ENCODE peak calls at places on chromosomes 5 and 9, in five cellular contexts. G is tibial artery, Z is stomach, N is RWPE1, Y is fibroblast of pulmonary artery. O is an unnamed sample.

GRCh38 chr9:80796662-80797426 is 892.5 kb downstream of the TLE1 start:
- DNase-seq in G (no peak), Z (no peak), N (no peak), Y (no peak), O (no peak)

GRCh38 chr5:23466401-23466886 is 41.0 kb upstream of the PRDM9 start:
- DNase-seq in G (no peak), Z (no peak), N (peak; percentile 83), Y (peak; percentile 91), O (no peak)

GRCh38 chr9:111759762-111760639 is 34.7 kb downstream of the SHOC1 start:
- DNase-seq in G (peak; percentile 30), Z (peak; percentile 36), N (peak; percentile 71), Y (peak; percentile 96), O (peak; percentile 57)

GRCh38 chr9:108636023-108636422 is 219.8 kb downstream of the ACTL7B start:
- DNase-seq in G (no peak), Z (no peak), N (no peak), Y (no peak), O (no peak)

GRCh38 chr5:153777681-153778080 is 261.0 kb downstream of the FAM114A2 start:
- DNase-seq in G (no peak), Z (no peak), N (no peak), Y (no peak), O (no peak)

GRCh38 chr5:73938280-73938937 is 312.4 kb downstream of the ARHGEF28 start:
- DNase-seq in G (no peak), Z (no peak), N (peak; percentile 95), Y (peak; percentile 94), O (no peak)

GRCh38 chr9:20319641-20320337 is 302.5 kb downstream of the MLLT3 start:
- DNase-seq in G (no peak), Z (no peak), N (peak; percentile 71), Y (peak; percentile 25), O (no peak)

GRCh38 chr5:129664336-129664937 is 83.5 kb upstream of the MINAR2 start:
- DNase-seq in G (peak; percentile 31), Z (peak; percentile 60), N (peak; percentile 49), Y (peak; percentile 69), O (peak; percentile 10)

GRCh38 chr5:111580956-111581355 is 68.6 kb upstream of the STARD4 start:
- DNase-seq in G (no peak), Z (no peak), N (no peak), Y (no peak), O (no peak)

GRCh38 chr5:10518352-10518751 is 45.5 kb upstream of the ANKRD33B start:
- DNase-seq in G (no peak), Z (no peak), N (no peak), Y (peak; percentile 65), O (no peak)

GRCh38 chr5:159610966-159611579 is 280.8 kb upstream of the IL12B start:
- DNase-seq in G (no peak), Z (no peak), N (no peak), Y (no peak), O (no peak)

GRCh38 chr9:135443811-135444470 is 35.6 kb upstream of the PPP1R26 start:
- DNase-seq in G (no peak), Z (no peak), N (no peak), Y (no peak), O (no peak)

GRCh38 chr9:80062581-80062980 is 490.8 kb downstream of the TLE4 start:
- DNase-seq in G (no peak), Z (no peak), N (no peak), Y (no peak), O (no peak)

GRCh38 chr9:69745716-69746538 is 13.9 kb downstream of the PTAR1 start:
- DNase-seq in G (no peak), Z (no peak), N (peak; percentile 11), Y (peak; percentile 51), O (no peak)

GRCh38 chr5:133252133-133252480 is 200.3 kb downstream of the HSPA4 start:
- DNase-seq in G (no peak), Z (no peak), N (no peak), Y (no peak), O (no peak)

GRCh38 chr9:7376838-7377237 is 422.7 kb downstream of the DMAC1 start:
- DNase-seq in G (no peak), Z (no peak), N (no peak), Y (no peak), O (no peak)

GRCh38 chr9:7165350-7165937 is 407.7 kb downstream of the KDM4C start:
- DNase-seq in G (no peak), Z (no peak), N (no peak), Y (no peak), O (no peak)

GRCh38 chr5:1500411-1501091 is 23.2 kb downstream of the LPCAT1 start:
- DNase-seq in G (peak; percentile 65), Z (peak; percentile 70), N (no peak), Y (peak; percentile 50), O (no peak)

GRCh38 chr9:107711528-107711927 is 222.0 kb upstream of the KLF4 start:
- DNase-seq in G (no peak), Z (no peak), N (peak; percentile 94), Y (peak; percentile 94), O (no peak)

GRCh38 chr5:72288923-72289322 is 31.1 kb downstream of the MRPS27 start:
- DNase-seq in G (no peak), Z (no peak), N (no peak), Y (no peak), O (no peak)

GRCh38 chr5:119613937-119614336 is 15.4 kb upstream of the FAM170A start:
- DNase-seq in G (no peak), Z (no peak), N (no peak), Y (no peak), O (no peak)

GRCh38 chr5:123951204-123951977 is 439.4 kb downstream of the CSNK1G3 start:
- DNase-seq in G (no peak), Z (no peak), N (peak; percentile 86), Y (peak; percentile 91), O (no peak)

GRCh38 chr9:88590558-88591146 is 55.7 kb downstream of the NXNL2 start:
- DNase-seq in G (no peak), Z (no peak), N (no peak), Y (no peak), O (no peak)

GRCh38 chr5:42583322-42583721 is 160.1 kb downstream of the GHR start:
- DNase-seq in G (peak; percentile 60), Z (peak; percentile 43), N (peak; percentile 71), Y (peak; percentile 73), O (peak; percentile 70)

GRCh38 chr9:132071847-132072507 is 7.7 kb downstream of the MED27 start:
- DNase-seq in G (no peak), Z (no peak), N (no peak), Y (no peak), O (no peak)

GRCh38 chr9:6910032-6910431 is 152.3 kb downstream of the KDM4C start:
- DNase-seq in G (no peak), Z (no peak), N (no peak), Y (peak; percentile 48), O (no peak)

GRCh38 chr5:39891376-39891775 is 466.6 kb upstream of the DAB2 start:
- DNase-seq in G (no peak), Z (no peak), N (no peak), Y (peak; percentile 44), O (no peak)

DNA sequence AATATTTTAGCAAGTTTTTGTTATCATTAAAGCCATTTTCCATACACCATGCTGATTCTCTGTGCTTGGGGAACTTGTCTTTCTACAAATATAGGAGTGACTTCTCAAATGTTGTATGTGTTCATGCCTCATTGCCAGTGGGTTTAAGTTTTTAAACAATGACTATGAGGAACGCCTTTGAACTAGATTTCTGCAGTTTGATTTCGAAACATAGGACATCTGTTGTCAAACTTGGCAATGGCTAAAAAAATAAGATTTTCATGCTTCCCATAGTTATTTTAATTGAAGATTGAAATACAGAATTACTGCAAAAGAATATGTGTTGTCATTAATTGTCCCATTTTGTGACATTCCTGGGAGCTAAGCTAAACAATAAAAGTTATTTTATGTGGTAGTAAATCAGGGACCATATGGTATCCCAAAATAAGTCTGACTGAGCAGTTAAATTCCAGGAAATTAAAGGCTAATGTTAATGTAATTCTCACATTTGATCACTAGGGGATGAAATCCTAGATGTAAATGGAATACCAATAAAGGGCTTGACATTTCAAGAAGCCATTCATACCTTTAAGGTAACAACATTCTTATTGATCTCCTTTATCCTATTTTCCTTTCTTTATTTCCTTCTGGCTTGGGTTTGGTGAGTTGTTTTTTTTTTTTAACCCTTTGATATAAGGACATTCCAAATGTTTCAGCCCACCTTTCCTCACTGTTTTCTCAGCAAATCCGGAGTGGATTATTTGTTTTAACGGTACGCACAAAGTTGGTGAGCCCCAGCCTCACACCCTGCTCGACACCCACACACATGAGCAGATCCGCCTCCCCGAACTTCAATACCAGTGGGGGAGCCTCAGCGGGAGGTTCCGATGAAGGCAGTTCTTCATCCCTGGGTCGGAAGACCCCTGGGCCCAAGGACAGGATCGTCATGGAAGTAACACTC is 116.7 kb downstream of the GOLPH3 start:
- DNase-seq in G (no peak), Z (no peak), N (no peak), Y (peak; percentile 45), O (no peak)
- TF ChIP-seq CTCF in G (no peak), Z (no peak), N (peak; percentile 29), Y (peak; percentile 37), O (no peak)

DNA sequence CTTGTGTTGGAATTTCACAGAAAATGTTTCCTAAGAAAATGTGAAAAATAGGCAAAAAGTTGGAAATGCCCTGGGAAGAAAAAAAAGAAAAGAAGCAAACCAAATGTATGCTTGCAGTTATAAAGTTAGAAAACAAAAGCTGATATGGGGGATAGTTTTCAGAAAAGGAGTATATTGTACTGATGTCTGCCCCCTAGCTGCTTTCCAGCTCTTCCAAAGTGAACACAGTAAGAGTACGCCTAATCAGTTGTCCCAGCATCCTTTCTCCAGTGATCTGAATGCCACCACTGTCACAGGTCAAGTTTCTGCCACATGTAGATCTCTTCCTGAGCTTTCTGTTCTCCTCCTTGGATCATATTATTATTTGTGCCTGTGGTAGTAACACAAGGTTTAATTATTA is 5.8 kb downstream of the TYRP1 start:
- DNase-seq in G (no peak), Z (no peak), N (no peak), Y (peak; percentile 45), O (no peak)
- TF ChIP-seq CTCF in G (no peak), Z (no peak), N (no peak), Y (peak; percentile 53), O (no peak)

GRCh38 chr5:61460471-61460870 is 128.4 kb downstream of the ZSWIM6 start:
- DNase-seq in G (no peak), Z (no peak), N (no peak), Y (no peak), O (no peak)
- TF ChIP-seq CTCF in G (no peak), Z (no peak), N (no peak), Y (no peak), O (no peak)

GRCh38 chr5:30626557-30626956 is 566.9 kb upstream of the CDH6 start:
- DNase-seq in G (no peak), Z (no peak), N (no peak), Y (no peak), O (no peak)

DNA sequence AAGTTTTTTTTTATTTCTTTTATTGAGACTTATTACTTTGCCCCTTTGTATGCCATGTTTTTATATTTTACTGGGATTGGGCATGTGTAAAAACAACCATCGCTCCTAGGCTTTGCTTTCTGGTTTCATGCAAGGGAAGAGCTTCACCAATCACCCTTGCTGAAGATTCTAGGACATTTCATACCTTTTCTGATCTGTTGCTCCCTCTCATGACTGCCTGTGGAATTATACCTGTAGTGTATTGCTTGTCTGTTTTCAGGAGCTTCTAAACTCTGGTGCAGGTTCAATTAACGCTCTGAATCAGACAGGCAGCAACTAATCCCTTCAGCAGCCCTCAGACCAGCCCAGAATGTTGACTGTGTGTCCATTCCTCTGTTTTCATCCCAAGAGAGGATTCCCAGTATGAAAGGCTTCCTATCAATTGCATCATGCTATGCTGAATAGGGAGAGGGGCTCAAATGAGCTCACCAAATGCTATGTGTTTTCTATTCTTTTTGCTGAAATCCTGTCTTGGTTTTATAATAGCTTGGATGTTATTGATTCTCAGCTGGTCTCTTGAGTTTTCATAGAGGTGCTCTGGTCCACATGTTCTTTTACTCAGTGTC is 572.9 kb upstream of the CDH6 start:
- DNase-seq in G (no peak), Z (no peak), N (no peak), Y (no peak), O (no peak)
- TF ChIP-seq CTCF in G (no peak), Z (no peak), N (no peak), Y (no peak), O (no peak)